ENCODE peak calls at places on chromosomes 2 and 18, in eight cellular contexts. R is RWPE1, A is WTC11, Q is bronchial epithelial cell, P is psoas muscle, F is pancreas, X is stomach, N is HFF-Myc. W is an unnamed sample.

GRCh38 chr18:8889479-8889878 is 184.1 kb downstream of the MTCL1 start:
- DNase-seq in P (no peak), Q (no peak), F (no peak), X (no peak), R (no peak), N (no peak), A (no peak), W (no peak)

GRCh38 chr2:122736279-122736678 is 980.8 kb downstream of the TSN start:
- DNase-seq in X (peak), R (peak), Q (peak), N (no peak), F (no peak), A (no peak), P (no peak), W (peak)

GRCh38 chr18:75784413-75784812 is 356.9 kb upstream of the SMIM21 start:
- DNase-seq in X (no peak), N (no peak), Q (no peak), A (no peak), R (no peak), P (no peak), F (no peak), W (no peak)

GRCh38 chr2:73963385-73964120 is 21.2 kb upstream of the TET3 start:
- DNase-seq in X (no peak), N (no peak), R (no peak), F (no peak), P (no peak), A (no peak), Q (no peak), W (no peak)

GRCh38 chr2:46306988-46307655 is 9.9 kb downstream of the EPAS1 start:
- DNase-seq in N (no peak), Q (no peak), F (no peak), X (no peak), R (no peak), P (no peak), A (no peak), W (no peak)

GRCh38 chr2:76193098-76193497 is 482.4 kb upstream of the GCFC2 start:
- DNase-seq in Q (peak), X (no peak), R (no peak), N (no peak), P (no peak), A (no peak), F (no peak), W (no peak)

GRCh38 chr18:8402237-8402636 is 207.0 kb upstream of the RAB12 start:
- DNase-seq in R (no peak), X (no peak), Q (no peak), F (no peak), N (no peak), P (no peak), A (no peak), W (no peak)

GRCh38 chr2:240290432-240291336 is 144.8 kb upstream of the GPC1 start:
- DNase-seq in N (no peak), A (no peak), Q (no peak), F (no peak), P (no peak), X (no peak), R (no peak), W (no peak)

GRCh38 chr2:43937269-43937820 is 58.4 kb downstream of the LRPPRC start:
- DNase-seq in N (no peak), X (no peak), A (no peak), P (no peak), R (no peak), Q (no peak), F (no peak), W (no peak)

GRCh38 chr2:79729532-79729931 is 216.7 kb downstream of the CTNNA2 start:
- DNase-seq in X (no peak), F (no peak), N (no peak), P (no peak), A (no peak), R (no peak), Q (no peak), W (no peak)

GRCh38 chr18:68262697-68263293 is 452.1 kb downstream of the TMX3 start:
- DNase-seq in A (no peak), R (peak), F (no peak), N (no peak), P (no peak), X (no peak), Q (peak), W (peak)

GRCh38 chr2:72916743-72917137 is 579 bp upstream of the EMX1 start:
- DNase-seq in N (no peak), Q (no peak), A (peak), X (no peak), F (no peak), R (no peak), P (no peak), W (no peak)

GRCh38 chr2:197088694-197089093 is 162.2 kb upstream of the PGAP1 start:
- DNase-seq in F (no peak), X (no peak), N (no peak), R (no peak), A (no peak), P (no peak), Q (no peak), W (no peak)

GRCh38 chr2:68789603-68790002 is 55.0 kb downstream of the ARHGAP25 start:
- DNase-seq in Q (no peak), P (no peak), A (no peak), R (no peak), N (no peak), F (no peak), X (no peak), W (no peak)

GRCh38 chr2:37631698-37632097 is 39.7 kb downstream of the CDC42EP3 start:
- DNase-seq in Q (no peak), X (no peak), R (no peak), A (no peak), P (no peak), F (no peak), N (no peak), W (no peak)

GRCh38 chr18:60895181-60895580 is 438.0 kb upstream of the CDH20 start:
- DNase-seq in A (no peak), P (no peak), Q (peak), N (no peak), R (peak), F (no peak), X (no peak), W (peak)

GRCh38 chr2:73896362-73897239 is 3.8 kb downstream of the ACTG2 start:
- DNase-seq in Q (no peak), P (no peak), R (no peak), X (no peak), F (no peak), N (peak), A (no peak), W (no peak)

GRCh38 chr18:3110034-3110752 is 97.2 kb upstream of the LPIN2 start:
- DNase-seq in Q (no peak), X (no peak), P (no peak), R (no peak), F (no peak), A (no peak), N (no peak), W (no peak)

GRCh38 chr18:59062643-59063006 is 77.1 kb upstream of the SEC11C start:
- DNase-seq in R (no peak), N (no peak), Q (no peak), X (no peak), A (no peak), P (no peak), F (no peak), W (no peak)

GRCh38 chr18:45739848-45740247 is 15.9 kb downstream of the SLC14A1 start:
- DNase-seq in F (no peak), P (no peak), R (no peak), Q (no peak), A (no peak), X (no peak), N (no peak), W (no peak)

GRCh38 chr18:45739268-45739667 is 15.3 kb downstream of the SLC14A1 start:
- DNase-seq in X (no peak), P (no peak), A (no peak), Q (no peak), N (no peak), F (no peak), R (no peak), W (no peak)

GRCh38 chr18:45734944-45735343 is 11.0 kb downstream of the SLC14A1 start:
- DNase-seq in A (no peak), N (no peak), X (no peak), R (no peak), Q (no peak), P (no peak), F (no peak), W (no peak)

GRCh38 chr18:45741056-45741455 is 17.1 kb downstream of the SLC14A1 start:
- DNase-seq in F (no peak), P (no peak), N (no peak), R (no peak), Q (no peak), X (no peak), A (no peak), W (no peak)

DNA sequence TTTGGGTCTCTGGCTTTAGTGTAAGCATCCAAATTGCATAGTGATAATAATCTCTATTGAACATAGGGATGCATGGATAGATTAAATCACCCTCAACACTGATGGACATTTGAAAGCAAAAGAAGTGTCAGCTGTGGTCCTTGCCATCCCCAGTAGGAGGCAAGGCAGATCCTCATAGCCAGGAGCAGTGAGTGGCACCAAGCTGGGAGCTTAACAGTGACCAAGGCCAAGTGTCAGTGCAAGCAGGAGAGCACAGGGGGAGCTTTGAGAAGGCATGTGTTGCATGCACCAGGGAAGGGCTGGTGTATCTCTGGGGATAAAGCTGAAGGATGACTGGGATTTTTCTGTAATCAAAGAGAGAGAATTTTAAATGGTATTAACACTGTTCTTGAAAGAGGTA is 14.7 kb downstream of the SLC14A1 start:
- DNase-seq in N (no peak), P (no peak), Q (no peak), F (no peak), R (no peak), A (peak), X (no peak), W (no peak)
- TF ChIP-seq CTCF in N (no peak), P (no peak), Q (no peak), F (no peak), R (no peak), A (no peak), X (no peak), W (no peak)

GRCh38 chr2:152046940-152047339 is 51.9 kb downstream of the CACNB4 start:
- DNase-seq in F (no peak), P (no peak), N (no peak), A (no peak), X (no peak), Q (no peak), R (no peak), W (no peak)

GRCh38 chr2:152051373-152051893 is 47.4 kb downstream of the CACNB4 start:
- DNase-seq in R (no peak), N (no peak), P (no peak), Q (no peak), A (no peak), X (no peak), F (no peak), W (no peak)

GRCh38 chr2:152050915-152051314 is 47.9 kb downstream of the CACNB4 start:
- DNase-seq in Q (no peak), A (no peak), P (no peak), F (no peak), X (no peak), R (no peak), N (no peak), W (no peak)

GRCh38 chr2:152050345-152050744 is 48.5 kb downstream of the CACNB4 start:
- DNase-seq in X (no peak), Q (no peak), F (no peak), A (no peak), R (no peak), N (no peak), P (no peak), W (no peak)

GRCh38 chr2:152047826-152048476 is 50.9 kb downstream of the CACNB4 start:
- DNase-seq in F (no peak), X (no peak), Q (no peak), R (no peak), P (no peak), A (no peak), N (no peak), W (peak)
- TF ChIP-seq CTCF in F (no peak), X (peak), Q (peak), R (peak), P (no peak), A (peak), N (peak), W (peak)

DNA sequence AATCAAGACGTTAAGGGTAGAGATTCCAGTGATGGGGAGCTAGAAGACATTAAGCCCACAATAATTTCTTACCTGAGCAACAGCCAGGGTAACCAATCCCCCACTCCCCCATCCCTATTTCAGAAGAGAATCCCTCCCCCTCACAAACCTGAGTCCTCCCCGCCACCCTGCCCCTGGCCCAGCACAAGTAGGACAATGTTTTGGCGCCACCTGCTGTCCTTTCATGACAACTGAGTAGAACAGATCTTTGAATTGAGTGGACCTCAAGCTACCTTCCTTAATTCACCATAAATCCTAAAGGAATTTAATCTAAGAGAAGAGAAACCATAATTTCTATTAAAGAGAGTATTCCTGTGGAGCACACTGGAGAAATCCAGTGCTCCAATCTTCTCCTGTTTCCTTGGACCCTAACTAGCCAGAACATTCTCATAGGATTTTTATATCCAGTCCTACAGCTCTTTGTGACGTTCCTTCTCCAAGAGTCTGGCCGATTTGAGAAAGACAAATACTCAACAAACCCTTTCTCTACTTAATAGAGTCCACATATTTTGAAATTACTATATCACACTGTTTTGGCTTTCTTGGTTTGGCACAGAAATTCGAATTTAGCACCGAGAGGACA is 41.1 kb downstream of the NHEJ1 start:
- DNase-seq in Q (peak), P (peak), A (peak), X (peak), R (peak), F (peak), N (no peak), W (peak)
- TF ChIP-seq CTCF in Q (peak), P (peak), A (peak), X (peak), R (peak), F (peak), N (peak), W (peak)

DNA sequence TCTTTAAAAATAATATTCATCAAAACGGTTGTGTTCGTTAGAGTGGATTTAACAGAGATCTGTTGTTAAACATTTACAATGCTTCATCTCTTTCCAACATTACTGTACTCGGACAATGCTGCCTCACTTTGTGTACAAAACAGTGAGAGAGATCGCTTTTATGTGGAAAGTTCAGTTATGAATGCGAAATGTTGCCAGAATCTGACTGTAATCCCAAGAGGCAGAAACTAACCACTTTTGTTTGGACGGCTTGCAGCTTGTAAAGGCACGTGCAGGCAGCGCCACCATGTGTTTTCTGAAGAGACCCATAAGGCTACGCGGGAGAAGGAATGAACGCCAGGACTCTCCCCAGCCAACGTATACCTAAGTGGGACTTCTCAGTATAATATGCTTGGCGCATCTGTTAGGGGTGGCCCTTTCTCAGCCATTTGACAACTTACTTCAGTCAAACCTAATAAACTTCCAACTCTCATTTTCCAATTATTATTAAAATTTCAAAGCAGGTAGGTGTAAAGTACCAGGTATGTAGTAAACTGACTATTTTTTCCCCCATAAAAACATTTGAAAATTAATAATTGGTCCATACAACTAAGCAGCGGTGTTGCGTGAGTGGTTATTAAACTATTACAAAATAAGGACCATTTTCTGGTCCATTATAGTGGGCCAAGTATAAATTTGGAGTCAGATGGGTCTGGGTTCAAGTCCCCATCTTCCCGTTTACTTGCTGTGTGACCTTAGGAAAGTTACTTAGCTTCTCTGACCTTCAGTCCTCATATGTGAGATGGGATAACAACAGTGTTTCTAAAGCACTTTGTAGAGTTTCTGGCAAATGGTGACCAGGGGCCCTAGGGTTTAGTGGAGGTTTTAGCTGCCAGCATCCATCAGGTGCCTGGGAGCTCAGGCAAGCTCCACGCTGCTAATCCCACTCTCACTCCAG is 5.6 kb upstream of the NAPG start:
- DNase-seq in Q (peak), R (peak), N (peak), X (peak), P (peak), A (peak), F (peak), W (peak)
- TF ChIP-seq CTCF in Q (peak), R (peak), N (peak), X (peak), P (peak), A (peak), F (peak), W (peak)

DNA sequence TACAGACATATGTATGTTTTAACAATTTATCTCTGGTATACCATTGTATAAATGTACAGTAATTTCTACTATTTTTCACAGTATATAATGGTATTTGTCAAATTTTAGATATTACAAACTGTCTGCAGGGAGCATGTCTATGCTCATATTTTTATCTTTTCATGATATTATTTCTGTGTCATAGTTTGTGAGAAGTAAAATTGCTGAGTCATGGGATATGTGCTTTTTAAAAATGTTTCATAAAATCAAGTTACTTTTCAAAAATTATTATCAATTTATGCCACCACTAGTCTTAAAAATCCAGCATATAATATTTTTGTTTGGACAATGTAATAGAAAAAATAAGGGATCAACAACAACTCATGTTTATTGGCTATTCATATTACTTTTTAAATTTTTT is 9.1 kb upstream of the ZNF804A start:
- DNase-seq in P (no peak), F (no peak), N (no peak), Q (no peak), A (no peak), R (no peak), X (no peak), W (no peak)
- TF ChIP-seq CTCF in P (no peak), F (no peak), N (no peak), Q (no peak), A (no peak), R (no peak), X (no peak), W (no peak)

DNA sequence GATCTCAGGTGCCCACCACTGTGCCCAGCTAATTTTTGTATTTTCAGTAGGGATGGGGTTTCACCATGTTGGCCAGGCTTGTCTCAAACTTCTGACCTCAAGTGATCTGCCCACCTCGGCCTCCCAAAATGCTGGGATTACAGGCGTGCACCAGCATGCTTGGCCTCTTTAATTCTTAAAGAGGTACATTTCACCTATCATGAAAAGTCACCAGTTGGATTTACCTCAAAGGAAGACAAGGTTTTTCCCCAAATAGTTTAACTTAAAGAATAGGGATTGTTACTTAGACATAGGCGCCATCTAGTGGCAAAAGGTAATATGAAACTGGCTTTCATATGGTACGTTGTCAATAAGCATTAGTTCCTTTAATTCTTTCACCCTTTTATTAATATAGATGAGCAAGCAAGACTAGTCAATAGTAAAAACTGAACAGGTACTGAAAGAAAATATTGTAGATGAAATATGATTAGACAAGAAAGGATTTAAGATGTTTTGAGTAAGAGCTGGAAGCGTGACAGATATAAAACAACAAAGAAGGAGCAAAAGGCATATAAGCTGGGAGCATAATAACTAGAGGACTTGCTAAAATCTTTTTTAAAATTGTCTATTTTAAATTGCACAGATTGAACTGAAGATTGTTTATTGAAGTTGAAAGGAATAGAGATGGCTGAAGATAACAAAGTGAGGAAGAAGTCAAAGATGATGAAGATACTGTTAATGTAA is 35.0 kb upstream of the PSMD14 start:
- DNase-seq in F (no peak), Q (peak), X (no peak), N (peak), P (no peak), R (peak), A (no peak), W (peak)
- TF ChIP-seq CTCF in F (peak), Q (peak), X (peak), N (peak), P (peak), R (peak), A (peak), W (peak)

GRCh38 chr2:190277234-190278112 is 42.2 kb downstream of the HIBCH start:
- DNase-seq in R (no peak), N (peak), Q (peak), P (no peak), X (no peak), A (no peak), F (no peak), W (peak)
- TF ChIP-seq CTCF in R (peak), N (peak), Q (peak), P (peak), X (peak), A (no peak), F (no peak), W (peak)

GRCh38 chr2:233928594-233929351 is 11.6 kb downstream of the TRPM8 start:
- DNase-seq in N (no peak), Q (peak), P (no peak), R (no peak), F (no peak), A (peak), X (peak), W (peak)
- TF ChIP-seq CTCF in N (peak), Q (peak), P (no peak), R (peak), F (no peak), A (peak), X (no peak), W (peak)

DNA sequence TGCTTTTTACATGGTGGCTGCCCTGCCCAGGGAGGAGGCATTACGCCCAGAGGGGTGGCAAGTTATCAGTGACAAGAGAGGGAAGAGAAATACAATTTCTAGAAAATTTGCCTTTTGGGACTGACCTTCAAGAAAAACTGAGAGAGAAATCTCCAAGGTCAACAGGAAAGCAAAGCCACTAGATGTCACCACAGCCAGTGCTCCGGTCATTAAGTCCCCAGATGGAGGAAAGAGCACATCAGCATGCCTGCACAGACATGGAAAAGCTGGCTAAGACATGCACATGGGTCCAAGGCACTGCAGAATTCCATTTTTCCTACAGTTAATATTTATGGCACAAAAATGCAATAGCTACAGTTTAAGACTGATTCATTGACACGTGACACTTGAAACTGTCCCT is 21.0 kb downstream of the FHL2 start:
- DNase-seq in Q (no peak), P (no peak), X (no peak), A (no peak), N (no peak), R (no peak), F (no peak), W (no peak)
- TF ChIP-seq CTCF in Q (no peak), P (peak), X (no peak), A (no peak), N (no peak), R (no peak), F (no peak), W (no peak)

W was measured in MCF 10A.